ENCODE peak calls at places on chromosomes 3 and 15, in nine cellular contexts. Q is NCI-H1092 treated with DMSO at 0.1 percent for 48 hours; R is activated naive CD8-positive, alpha-beta T cell treated with anti-CD3 and anti-CD28 coated beads for 36 hours; G is PC-9; J is fibroblast of lung; E is H7; Z is psoas muscle; W is AG09309; X is HCEC 1CT. A is an unnamed sample.
A peak's percentile ranks its signal among the peaks of the same experiment; 100 is the strongest.

GRCh38 chr15:28111552-28111951 is 12.4 kb upstream of the OCA2 start:
- DNase-seq in Q (no peak), R (no peak), G (no peak), J (no peak), E (peak; percentile 38), Z (no peak), W (no peak), X (no peak), A (no peak)

GRCh38 chr3:123113889-123114450 is 47.1 kb downstream of the PDIA5 start:
- DNase-seq in Q (no peak), R (no peak), G (peak; percentile 36), J (no peak), E (no peak), Z (no peak), W (no peak), X (no peak), A (no peak)

GRCh38 chr15:34776706-34777105 is 18.6 kb downstream of the ACTC1 start:
- DNase-seq in Q (no peak), R (no peak), G (no peak), J (no peak), E (no peak), Z (no peak), W (no peak), X (no peak), A (no peak)

GRCh38 chr3:60708191-60708975 is 542.9 kb downstream of the FHIT start:
- DNase-seq in Q (peak; percentile 37), R (no peak), G (no peak), J (peak; percentile 84), E (no peak), Z (no peak), W (no peak), X (peak; percentile 38), A (no peak)

GRCh38 chr15:61824291-61824690 is 236.0 kb downstream of the VPS13C start:
- DNase-seq in Q (no peak), R (no peak), G (no peak), J (no peak), E (no peak), Z (no peak), W (no peak), X (no peak), A (no peak)

GRCh38 chr3:130529816-130530215 is 12.8 kb downstream of the COL6A6 start:
- DNase-seq in Q (no peak), R (no peak), G (no peak), J (no peak), E (peak; percentile 36), Z (no peak), W (no peak), X (no peak), A (peak; percentile 17)

GRCh38 chr3:15903776-15904720 is 106.3 kb upstream of the ANKRD28 start:
- DNase-seq in Q (no peak), R (no peak), G (no peak), J (no peak), E (no peak), Z (peak; percentile 58), W (no peak), X (no peak), A (no peak)

GRCh38 chr3:17432237-17432636 is 310.2 kb downstream of the TBC1D5 start:
- DNase-seq in Q (no peak), R (no peak), G (no peak), J (peak; percentile 27), E (no peak), Z (no peak), W (no peak), X (no peak), A (no peak)

GRCh38 chr3:25171118-25171912 is 256.7 kb upstream of the RARB start:
- DNase-seq in Q (no peak), R (no peak), G (no peak), J (no peak), E (no peak), Z (no peak), W (no peak), X (no peak), A (no peak)

GRCh38 chr3:104856743-104857142 is 510.0 kb upstream of the ALCAM start:
- DNase-seq in Q (no peak), R (no peak), G (no peak), J (no peak), E (no peak), Z (no peak), W (no peak), X (no peak), A (no peak)

GRCh38 chr3:16132190-16132589 is 42.3 kb upstream of the GALNT15 start:
- DNase-seq in Q (no peak), R (no peak), G (no peak), J (no peak), E (peak; percentile 62), Z (no peak), W (no peak), X (no peak), A (no peak)

GRCh38 chr3:178078933-178079332 is 457.3 kb upstream of the KCNMB2 start:
- DNase-seq in Q (no peak), R (no peak), G (no peak), J (peak; percentile 47), E (no peak), Z (no peak), W (no peak), X (no peak), A (no peak)

GRCh38 chr15:74845208-74845568 is 2.2 kb upstream of the ULK3 start:
- DNase-seq in Q (no peak), R (peak; percentile 53), G (no peak), J (no peak), E (no peak), Z (no peak), W (no peak), X (no peak), A (no peak)

GRCh38 chr3:195226900-195227447 is 44.0 kb downstream of the XXYLT1 start:
- DNase-seq in Q (no peak), R (peak; percentile 22), G (no peak), J (peak; percentile 31), E (no peak), Z (no peak), W (no peak), X (peak; percentile 14), A (no peak)

GRCh38 chr15:89472785-89473256 is 23.6 kb downstream of the RHCG start:
- DNase-seq in Q (peak; percentile 10), R (peak; percentile 65), G (peak; percentile 42), J (peak; percentile 41), E (peak; percentile 92), Z (no peak), W (no peak), X (peak; percentile 27), A (no peak)

GRCh38 chr3:164179110-164179774 is 899.1 kb downstream of the SI start:
- DNase-seq in Q (no peak), R (no peak), G (no peak), J (no peak), E (no peak), Z (no peak), W (no peak), X (no peak), A (no peak)

GRCh38 chr15:70033529-70034140 is 64.1 kb downstream of the TLE3 start:
- DNase-seq in Q (peak; percentile 46), R (no peak), G (no peak), J (peak; percentile 81), E (peak; percentile 76), Z (no peak), W (peak; percentile 2), X (no peak), A (no peak)

GRCh38 chr3:141074529-141074928 is 23.4 kb downstream of the SPSB4 start:
- DNase-seq in Q (no peak), R (no peak), G (no peak), J (no peak), E (peak; percentile 82), Z (no peak), W (no peak), X (no peak), A (no peak)

GRCh38 chr3:48423883-48424695 is 5.8 kb downstream of the PLXNB1 start:
- DNase-seq in Q (no peak), R (no peak), G (no peak), J (no peak), E (peak; percentile 60), Z (no peak), W (no peak), X (no peak), A (no peak)

GRCh38 chr3:3798641-3799113 is 554 bp upstream of the LRRN1 start:
- DNase-seq in Q (peak; percentile 39), R (peak; percentile 70), G (no peak), J (no peak), E (peak; percentile 78), Z (peak; percentile 15), W (no peak), X (no peak), A (no peak)

A was measured in NCI-H187 treated with DMSO at 0.1 percent for 48 hours.